ENCODE peak calls at places on chromosomes 2 and 18, in eight cellular contexts. E is heart right ventricle; H is cardiac muscle cell; D is CD8-positive, alpha-beta T cell; Z is neural progenitor cell; C is left ventricle myocardium inferior; X is HepG2; W is right lobe of liver. R is an unnamed sample.

GRCh38 chr2:163246111-163246510 is 407.5 kb upstream of the KCNH7 start:
- DNase-seq in E (no peak), H (no peak), D (no peak), Z (peak; percentile 2), C (no peak), X (no peak), W (no peak), R (no peak)

GRCh38 chr2:198711484-198711883 is 746.3 kb downstream of the SATB2 start:
- DNase-seq in E (no peak), H (no peak), D (no peak), Z (no peak), C (no peak), X (no peak), W (no peak), R (no peak)

GRCh38 chr18:39799010-39799409 is 2156.0 kb upstream of the PIK3C3 start:
- DNase-seq in E (no peak), H (peak; percentile 62), D (no peak), Z (no peak), C (no peak), X (no peak), W (no peak), R (no peak)

GRCh38 chr2:208827109-208827508 is 420.5 kb downstream of the PTH2R start:
- DNase-seq in E (no peak), H (no peak), D (no peak), Z (no peak), C (no peak), X (no peak), W (no peak), R (no peak)

GRCh38 chr2:179263460-179264237 is 983 bp downstream of the SESTD1 start:
- DNase-seq in E (peak; percentile 41), H (peak; percentile 71), D (no peak), Z (peak; percentile 48), C (peak; percentile 39), X (peak; percentile 72), W (peak; percentile 69), R (no peak)

GRCh38 chr2:204110250-204111183 is 174.0 kb downstream of the ICOS start:
- DNase-seq in E (no peak), H (peak; percentile 53), D (peak; percentile 69), Z (no peak), C (no peak), X (no peak), W (no peak), R (no peak)

GRCh38 chr18:2924920-2925319 is 78.1 kb downstream of the EMILIN2 start:
- DNase-seq in E (no peak), H (no peak), D (no peak), Z (no peak), C (no peak), X (no peak), W (peak; percentile 37), R (no peak)

GRCh38 chr18:62611395-62612241 is 88.8 kb downstream of the ZCCHC2 start:
- DNase-seq in E (peak; percentile 76), H (peak; percentile 25), D (no peak), Z (peak; percentile 51), C (peak; percentile 46), X (no peak), W (no peak), R (no peak)

GRCh38 chr2:65232636-65233035 is 5.0 kb downstream of the ACTR2 start:
- DNase-seq in E (no peak), H (peak; percentile 53), D (no peak), Z (no peak), C (no peak), X (no peak), W (no peak), R (no peak)

GRCh38 chr18:24176727-24177416 is 38.0 kb downstream of the CABYR start:
- DNase-seq in E (peak; percentile 67), H (peak; percentile 71), D (no peak), Z (peak; percentile 86), C (peak; percentile 42), X (peak; percentile 37), W (peak; percentile 69), R (peak; percentile 65)

GRCh38 chr2:102925003-102925402 is 163.2 kb downstream of the TMEM182 start:
- DNase-seq in E (no peak), H (no peak), D (no peak), Z (no peak), C (no peak), X (no peak), W (no peak), R (no peak)

GRCh38 chr2:111120253-111121027 is at the start of gene BCL2L11:
- DNase-seq in E (peak; percentile 90), H (peak; percentile 96), D (peak; percentile 94), Z (peak; percentile 97), C (peak; percentile 93), X (peak; percentile 89), W (peak; percentile 97), R (peak; percentile 88)

GRCh38 chr2:173436088-173436487 is 81.4 kb downstream of the CDCA7 start:
- DNase-seq in E (no peak), H (peak; percentile 34), D (no peak), Z (no peak), C (no peak), X (no peak), W (no peak), R (no peak)

GRCh38 chr2:28908172-28908571 is 13.7 kb downstream of the WDR43 start:
- DNase-seq in E (no peak), H (no peak), D (no peak), Z (no peak), C (no peak), X (no peak), W (no peak), R (no peak)

GRCh38 chr2:180231015-180231414 is 223.9 kb upstream of the CWC22 start:
- DNase-seq in E (no peak), H (peak; percentile 31), D (no peak), Z (peak; percentile 53), C (no peak), X (no peak), W (no peak), R (no peak)

GRCh38 chr2:100365434-100365833 is 43.1 kb upstream of the LONRF2 start:
- DNase-seq in E (peak; percentile 35), H (peak; percentile 82), D (no peak), Z (no peak), C (no peak), X (no peak), W (no peak), R (peak; percentile 35)

GRCh38 chr2:177873915-177874314 is 198.7 kb downstream of the PDE11A start:
- DNase-seq in E (no peak), H (no peak), D (no peak), Z (no peak), C (no peak), X (peak; percentile 34), W (no peak), R (no peak)
- H3K4me1 ChIP-seq in E (no peaks in the 10 kb centered on the region), H (peaks cover 4% of the 10 kb centered on the region), D (no peaks in the 10 kb centered on the region), Z (no peaks in the 10 kb centered on the region), C (peaks cover 12% of the 10 kb centered on the region), X (peaks cover 9% of the 10 kb centered on the region), W (peaks cover 17% of the 10 kb centered on the region), R (no peaks in the 10 kb centered on the region)

GRCh38 chr2:2619995-2620394 is 288.9 kb upstream of the MYT1L start:
- DNase-seq in E (no peak), H (no peak), D (no peak), Z (no peak), C (no peak), X (no peak), W (no peak), R (no peak)

GRCh38 chr2:2623939-2624338 is 292.9 kb upstream of the MYT1L start:
- DNase-seq in E (no peak), H (no peak), D (no peak), Z (no peak), C (no peak), X (no peak), W (no peak), R (no peak)

GRCh38 chr2:2621855-2622254 is 290.8 kb upstream of the MYT1L start:
- DNase-seq in E (no peak), H (no peak), D (no peak), Z (no peak), C (no peak), X (no peak), W (no peak), R (no peak)

GRCh38 chr2:2620604-2621003 is 289.5 kb upstream of the MYT1L start:
- DNase-seq in E (no peak), H (no peak), D (no peak), Z (no peak), C (no peak), X (no peak), W (no peak), R (no peak)
- H3K27me3 ChIP-seq in E (no peaks in the 10 kb centered on the region), H (peaks cover 18% of the 10 kb centered on the region), D (no peaks in the 10 kb centered on the region), Z (peaks cover 6% of the 10 kb centered on the region), C (peaks cover 47% of the 10 kb centered on the region), X (peaks cover 9% of the 10 kb centered on the region), W (no peaks in the 10 kb centered on the region), R (peaks cover 3% of the 10 kb centered on the region)

DNA sequence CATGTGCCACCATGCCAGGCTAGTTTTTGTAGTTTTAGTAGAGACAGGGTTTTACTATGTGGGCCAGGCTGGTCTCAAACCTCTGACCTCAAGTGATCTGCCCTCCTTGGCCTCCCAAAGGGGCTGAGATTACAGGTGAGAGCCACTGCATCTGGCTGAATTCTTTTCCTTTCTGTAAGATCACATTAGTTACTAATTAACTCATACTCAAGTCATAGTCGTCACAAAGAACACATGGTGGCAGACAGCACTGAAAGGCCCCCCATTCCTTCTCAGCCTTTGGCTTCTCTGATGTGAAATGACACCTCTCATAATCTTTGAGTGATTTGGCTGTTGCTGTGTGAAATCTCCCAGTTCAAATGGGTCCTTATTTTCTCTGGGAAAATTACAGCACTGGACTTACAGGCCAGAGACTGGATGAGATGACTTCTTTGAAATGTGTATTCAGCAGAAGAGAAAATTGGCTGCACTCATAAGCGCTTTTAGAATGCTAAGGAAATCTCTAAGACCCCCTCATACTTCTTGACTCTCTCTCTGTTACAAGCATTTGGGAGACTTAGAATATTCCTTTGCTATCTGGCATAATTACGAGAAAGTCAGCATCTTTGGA is 764.7 kb downstream of the RNF144A start:
- DNase-seq in E (no peak), H (no peak), D (no peak), Z (no peak), C (no peak), X (no peak), W (no peak), R (no peak)
- H3K9me3 ChIP-seq in E (no peaks in the 10 kb centered on the region), H (no peaks in the 10 kb centered on the region), D (no peaks in the 10 kb centered on the region), Z (no peaks in the 10 kb centered on the region), C (no peaks in the 10 kb centered on the region), X (no peaks in the 10 kb centered on the region), W (no peaks in the 10 kb centered on the region), R (no peaks in the 10 kb centered on the region)

DNA sequence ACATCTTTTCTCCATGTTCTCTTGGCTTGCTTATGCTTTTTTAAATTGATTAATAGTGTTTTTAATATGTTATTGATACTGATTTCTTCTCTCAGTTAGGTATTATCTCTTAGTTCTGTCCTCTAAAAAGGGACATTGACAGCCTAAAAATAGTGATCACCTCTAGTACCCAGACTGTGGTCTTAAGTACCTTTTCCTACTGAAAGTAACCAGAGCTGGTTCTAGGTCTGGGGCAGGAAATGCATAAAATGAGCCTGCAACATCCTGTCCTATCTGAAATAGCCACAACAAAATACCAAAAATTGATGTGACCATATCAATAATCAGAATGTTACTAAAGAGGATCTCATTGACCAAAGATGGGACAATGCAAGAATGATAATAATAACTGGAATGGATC is 113.3 kb downstream of the DNAH6 start:
- DNase-seq in E (no peak), H (no peak), D (no peak), Z (no peak), C (no peak), X (no peak), W (no peak), R (no peak)
- H3K4me1 ChIP-seq in E (no peaks in the 10 kb centered on the region), H (peaks cover 18% of the 10 kb centered on the region), D (peaks cover 22% of the 10 kb centered on the region), Z (no peaks in the 10 kb centered on the region), C (no peaks in the 10 kb centered on the region), X (no peaks in the 10 kb centered on the region), W (peaks cover 7% of the 10 kb centered on the region), R (no peaks in the 10 kb centered on the region)

GRCh38 chr2:195532628-195533271 is 124.3 kb upstream of the SLC39A10 start:
- DNase-seq in E (no peak), H (peak; percentile 37), D (no peak), Z (no peak), C (no peak), X (no peak), W (no peak), R (no peak)
- H3K27me3 ChIP-seq in E (no peaks in the 10 kb centered on the region), H (no peaks in the 10 kb centered on the region), D (no peaks in the 10 kb centered on the region), Z (no peaks in the 10 kb centered on the region), C (no peaks in the 10 kb centered on the region), X (peaks cover 4% of the 10 kb centered on the region), W (no peaks in the 10 kb centered on the region), R (no peaks in the 10 kb centered on the region)